ENCODE peak calls at places on chromosomes 12 and 14, in five cellular contexts. L, Y, R, E and J are unnamed samples.

GRCh38 chr12:10641735-10642500 is 28.5 kb upstream of the MAGOHB start:
- DNase-seq in L (no peak), Y (no peak), R (peak; percentile 26), E (no peak), J (no peak)

GRCh38 chr14:64201296-64201695 is 92.9 kb downstream of the ESR2 start:
- DNase-seq in L (no peak), Y (no peak), R (no peak), E (no peak), J (no peak)

GRCh38 chr14:47710581-47710980 is 35.2 kb upstream of the MDGA2 start:
- DNase-seq in L (no peak), Y (no peak), R (no peak), E (no peak), J (no peak)

GRCh38 chr14:50061664-50062437 is 54.5 kb downstream of the VCPKMT start:
- DNase-seq in L (no peak), Y (peak; percentile 65), R (no peak), E (peak; percentile 76), J (no peak)

GRCh38 chr12:49028666-49029275 is 10.2 kb upstream of the PRKAG1 start:
- DNase-seq in L (no peak), Y (no peak), R (no peak), E (no peak), J (no peak)

GRCh38 chr14:76961631-76962302 is 66.7 kb downstream of the IRF2BPL start:
- DNase-seq in L (peak; percentile 40), Y (peak; percentile 98), R (peak; percentile 74), E (peak; percentile 96), J (peak; percentile 67)

GRCh38 chr12:121400332-121401139 is 618 bp downstream of the RNF34 start:
- DNase-seq in L (no peak), Y (peak; percentile 71), R (no peak), E (peak; percentile 71), J (no peak)

GRCh38 chr14:35506927-35507326 is 27.0 kb upstream of the INSM2 start:
- DNase-seq in L (no peak), Y (no peak), R (no peak), E (no peak), J (no peak)

GRCh38 chr14:51726166-51726899 is 74.6 kb downstream of the FRMD6 start:
- DNase-seq in L (no peak), Y (no peak), R (no peak), E (no peak), J (no peak)

GRCh38 chr14:76776306-76777251 is 15.3 kb downstream of the VASH1 start:
- DNase-seq in L (no peak), Y (no peak), R (no peak), E (no peak), J (no peak)

GRCh38 chr12:69476276-69477017 is 6.3 kb downstream of the FRS2 start:
- DNase-seq in L (no peak), Y (no peak), R (no peak), E (no peak), J (no peak)

GRCh38 chr12:30108666-30109065 is 324.9 kb upstream of the TMTC1 start:
- DNase-seq in L (no peak), Y (no peak), R (no peak), E (no peak), J (no peak)

GRCh38 chr12:27048822-27049752 is 26.7 kb downstream of the MED21 start:
- DNase-seq in L (no peak), Y (no peak), R (peak; percentile 37), E (no peak), J (no peak)

GRCh38 chr12:81520064-81520945 is 238.8 kb downstream of the PPFIA2 start:
- DNase-seq in L (no peak), Y (no peak), R (no peak), E (no peak), J (no peak)

GRCh38 chr12:64714551-64714968 is 44.6 kb downstream of the GNS start:
- DNase-seq in L (no peak), Y (peak; percentile 25), R (no peak), E (no peak), J (no peak)

GRCh38 chr12:56838602-56839488 is 75.7 kb downstream of the HSD17B6 start:
- DNase-seq in L (no peak), Y (no peak), R (no peak), E (no peak), J (no peak)

GRCh38 chr12:47834199-47835016 is 14.7 kb upstream of the HDAC7 start:
- DNase-seq in L (no peak), Y (no peak), R (no peak), E (no peak), J (no peak)

GRCh38 chr14:74089251-74090020 is 4.7 kb downstream of the LIN52 start:
- DNase-seq in L (no peak), Y (no peak), R (no peak), E (no peak), J (no peak)

GRCh38 chr12:109165599-109165998 is 49.2 kb downstream of the ACACB start:
- DNase-seq in L (no peak), Y (no peak), R (no peak), E (no peak), J (no peak)

GRCh38 chr14:80587096-80587724 is 354.3 kb downstream of the CEP128 start:
- DNase-seq in L (no peak), Y (no peak), R (peak; percentile 1), E (peak; percentile 56), J (peak; percentile 27)

GRCh38 chr12:102948941-102949352 is 8.5 kb upstream of the ASCL1 start:
- DNase-seq in L (peak; percentile 28), Y (peak; percentile 47), R (no peak), E (peak; percentile 43), J (peak; percentile 11)

GRCh38 chr12:49869816-49870500 is 27.1 kb upstream of the BCDIN3D start:
- DNase-seq in L (no peak), Y (no peak), R (no peak), E (no peak), J (no peak)

GRCh38 chr14:73720636-73721035 is 6.5 kb upstream of the PNMA1 start:
- DNase-seq in L (no peak), Y (no peak), R (no peak), E (no peak), J (no peak)

GRCh38 chr12:94266390-94266789 is 118.0 kb downstream of the PLXNC1 start:
- DNase-seq in L (no peak), Y (no peak), R (no peak), E (no peak), J (no peak)

GRCh38 chr12:21773799-21774198 is 707 bp downstream of the KCNJ8 start:
- DNase-seq in L (no peak), Y (no peak), R (no peak), E (no peak), J (no peak)

GRCh38 chr12:7017870-7018349 is 366 bp downstream of the LPCAT3 start:
- DNase-seq in L (no peak), Y (no peak), R (no peak), E (no peak), J (no peak)

GRCh38 chr12:131333621-131334440 is 377.1 kb upstream of the SFSWAP start:
- DNase-seq in L (no peak), Y (no peak), R (no peak), E (no peak), J (no peak)

GRCh38 chr12:53810950-53811349 is 59.2 kb upstream of the CISTR start:
- DNase-seq in L (no peak), Y (no peak), R (no peak), E (no peak), J (no peak)

GRCh38 chr14:71645656-71646055 is 286.6 kb upstream of the RGS6 start:
- DNase-seq in L (no peak), Y (no peak), R (no peak), E (no peak), J (no peak)

GRCh38 chr14:78530078-78530477 is 359.9 kb downstream of the NRXN3 start:
- DNase-seq in L (no peak), Y (no peak), R (no peak), E (no peak), J (no peak)

GRCh38 chr12:110074089-110074488 is 25.8 kb upstream of the C12orf76 start:
- DNase-seq in L (no peak), Y (no peak), R (no peak), E (no peak), J (no peak)

GRCh38 chr12:89353188-89353822 is 1.0 kb upstream of the DUSP6 start:
- DNase-seq in L (peak; percentile 73), Y (peak; percentile 51), R (no peak), E (peak; percentile 28), J (no peak)